ENCODE peak calls at places on chromosomes 3 and 15, in eight cellular contexts. A, L, U, Q, R, X, V and Y are unnamed samples.

GRCh38 chr3:148792540-148792939 is 35.1 kb upstream of the CPB1 start:
- DNase-seq in A (no peak), L (no peak), U (no peak), Q (no peak), R (no peak), X (no peak), V (no peak), Y (no peak)

GRCh38 chr3:151903501-151903991 is 30.1 kb downstream of the SUCNR1 start:
- DNase-seq in A (no peak), L (peak; percentile 69), U (no peak), Q (no peak), R (no peak), X (no peak), V (no peak), Y (no peak)

GRCh38 chr3:141093397-141093796 is 42.2 kb downstream of the SPSB4 start:
- DNase-seq in A (no peak), L (no peak), U (no peak), Q (no peak), R (no peak), X (no peak), V (no peak), Y (no peak)

GRCh38 chr15:63601727-63602185 is 4.6 kb downstream of the FBXL22 start:
- DNase-seq in A (peak; percentile 24), L (no peak), U (no peak), Q (no peak), R (no peak), X (no peak), V (no peak), Y (peak; percentile 42)

GRCh38 chr15:90883971-90884718 is at the start of gene FES:
- DNase-seq in A (no peak), L (no peak), U (peak; percentile 71), Q (no peak), R (peak; percentile 60), X (peak; percentile 82), V (peak; percentile 92), Y (no peak)

GRCh38 chr3:50714953-50715352 is 40.2 kb downstream of the DOCK3 start:
- DNase-seq in A (peak; percentile 45), L (no peak), U (no peak), Q (peak; percentile 8), R (no peak), X (no peak), V (no peak), Y (no peak)

GRCh38 chr3:23479026-23479425 is 275.9 kb downstream of the UBE2E2 start:
- DNase-seq in A (no peak), L (no peak), U (no peak), Q (peak; percentile 59), R (no peak), X (no peak), V (no peak), Y (no peak)

GRCh38 chr3:84946240-84946639 is 12.5 kb upstream of the CADM2 start:
- DNase-seq in A (no peak), L (no peak), U (peak; percentile 23), Q (no peak), R (no peak), X (no peak), V (no peak), Y (no peak)

GRCh38 chr3:119396870-119397269 is 66.5 kb downstream of the TMEM39A start:
- DNase-seq in A (no peak), L (no peak), U (no peak), Q (no peak), R (no peak), X (no peak), V (no peak), Y (no peak)

GRCh38 chr3:119403201-119403600 is 60.2 kb downstream of the TMEM39A start:
- DNase-seq in A (no peak), L (no peak), U (no peak), Q (no peak), R (no peak), X (no peak), V (no peak), Y (no peak)

GRCh38 chr3:119405315-119405714 is 58.1 kb downstream of the TMEM39A start:
- DNase-seq in A (no peak), L (no peak), U (no peak), Q (no peak), R (no peak), X (no peak), V (no peak), Y (no peak)

GRCh38 chr3:119401069-119401468 is 62.3 kb downstream of the TMEM39A start:
- DNase-seq in A (no peak), L (no peak), U (no peak), Q (no peak), R (no peak), X (no peak), V (no peak), Y (no peak)

DNA sequence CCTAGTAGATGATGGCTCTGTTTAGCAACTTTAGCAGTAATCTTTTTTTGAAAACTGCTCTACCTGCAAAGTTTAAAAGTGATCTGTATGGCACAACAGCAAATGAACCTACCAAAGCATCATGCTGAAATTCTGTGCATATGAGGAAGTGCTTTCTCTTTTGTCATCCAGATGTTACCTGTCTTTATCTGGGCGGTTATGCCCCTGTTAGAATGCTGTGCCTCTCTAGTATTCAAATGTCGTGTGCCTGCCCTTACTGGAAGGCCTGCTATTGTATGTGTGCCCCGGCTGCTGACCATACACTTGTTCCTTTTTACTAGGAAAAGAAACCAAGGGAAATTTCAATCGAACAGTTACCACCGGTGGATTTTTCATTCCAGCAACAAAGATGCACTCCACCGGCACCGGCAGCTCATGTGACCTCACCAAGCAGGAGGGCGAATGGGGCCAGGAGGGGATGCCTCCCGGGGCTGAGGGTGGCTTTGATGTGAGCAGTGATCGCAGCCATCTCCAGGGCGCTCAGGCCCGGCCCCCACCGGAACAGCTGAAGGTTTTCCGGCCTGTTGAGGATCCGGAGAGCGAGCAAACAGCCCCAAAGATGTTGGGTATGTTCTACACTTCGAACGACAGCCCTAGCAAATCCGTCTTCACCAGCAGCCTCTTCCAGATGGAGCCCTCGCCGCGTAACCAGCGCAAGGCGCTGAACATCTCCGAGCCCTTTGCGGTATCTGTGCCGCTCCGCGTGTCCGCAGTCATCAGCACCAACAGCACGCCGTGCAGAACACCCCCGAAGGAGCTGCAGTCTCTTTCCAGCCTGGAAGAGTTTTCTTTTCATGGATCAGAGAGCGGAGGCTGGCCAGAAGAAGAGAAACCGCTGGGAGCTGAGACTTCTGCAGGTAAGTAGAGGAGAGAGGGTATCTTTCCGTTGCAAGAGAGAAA is 61.6 kb downstream of the TMEM39A start:
- DNase-seq in A (no peak), L (no peak), U (no peak), Q (no peak), R (no peak), X (no peak), V (no peak), Y (no peak)
- H3K36me3 ChIP-seq in A (peaks cover 42% of the 10 kb centered on the region), L (peaks cover 34% of the 10 kb centered on the region), U (no peaks in the 10 kb centered on the region), Q (no peaks in the 10 kb centered on the region), R (no peaks in the 10 kb centered on the region), X (peaks cover 46% of the 10 kb centered on the region), V (peaks cover 94% of the 10 kb centered on the region), Y (no peaks in the 10 kb centered on the region)

DNA sequence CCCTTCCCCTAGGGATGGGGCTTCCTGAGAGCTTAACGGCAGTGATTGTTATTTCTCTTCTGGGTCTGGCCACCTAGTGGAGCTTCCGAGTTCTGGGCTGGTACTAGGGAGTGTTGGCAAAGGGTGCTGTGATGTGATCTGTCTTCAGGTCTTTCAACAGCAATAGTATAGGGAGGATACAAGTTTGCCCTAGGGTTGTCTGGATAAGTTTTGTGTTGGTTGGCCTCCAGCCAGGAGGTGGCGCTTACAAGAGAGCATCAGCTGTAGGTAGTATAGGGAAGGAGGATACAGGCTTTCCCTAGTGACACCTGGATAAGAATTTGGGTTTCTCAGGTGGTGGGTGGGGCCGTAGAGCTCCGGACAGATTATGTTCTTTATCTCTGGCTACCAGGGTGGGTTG is 19.2 kb upstream of the CPOX start:
- DNase-seq in A (no peak), L (no peak), U (no peak), Q (peak; percentile 48), R (peak; percentile 19), X (no peak), V (no peak), Y (no peak)
- TF ChIP-seq CTCF in A (no peak), L (peak; percentile 38), U (peak; percentile 30), Q (no peak), R (no peak), X (no peak), V (no peak), Y (no peak)

GRCh38 chr15:94734460-94734859 is 503.1 kb downstream of the MCTP2 start:
- DNase-seq in A (no peak), L (no peak), U (no peak), Q (no peak), R (no peak), X (no peak), V (no peak), Y (no peak)

GRCh38 chr15:94744080-94744793 is 512.9 kb downstream of the MCTP2 start:
- DNase-seq in A (no peak), L (no peak), U (no peak), Q (no peak), R (no peak), X (no peak), V (no peak), Y (no peak)

GRCh38 chr15:94743668-94744067 is 512.3 kb downstream of the MCTP2 start:
- DNase-seq in A (no peak), L (no peak), U (no peak), Q (peak; percentile 56), R (no peak), X (no peak), V (no peak), Y (no peak)

GRCh38 chr15:94745371-94745770 is 514.0 kb downstream of the MCTP2 start:
- DNase-seq in A (no peak), L (no peak), U (peak; percentile 34), Q (peak; percentile 49), R (no peak), X (no peak), V (no peak), Y (no peak)

DNA sequence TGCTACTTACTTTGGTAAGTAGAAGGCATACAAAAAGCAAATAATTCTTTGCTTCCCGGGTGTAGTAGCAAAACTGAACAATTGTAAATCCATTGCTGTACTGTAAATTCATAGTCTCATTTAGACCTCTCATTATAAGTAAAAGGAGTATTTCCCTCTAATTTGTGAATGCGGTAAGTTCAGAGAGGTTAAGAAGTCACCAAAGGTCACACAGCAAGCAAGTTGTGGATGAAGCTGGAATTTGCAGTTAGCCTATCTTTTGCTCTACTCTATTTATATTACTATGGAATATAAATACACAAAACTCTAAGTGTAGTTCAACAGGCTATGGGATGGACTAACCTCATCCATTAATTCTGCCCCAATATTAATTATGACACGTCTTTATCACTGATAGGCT is 508.3 kb downstream of the MCTP2 start:
- DNase-seq in A (no peak), L (no peak), U (no peak), Q (no peak), R (no peak), X (no peak), V (no peak), Y (no peak)
- H3K27me3 ChIP-seq in A (no peaks in the 10 kb centered on the region), L (no peaks in the 10 kb centered on the region), U (no peaks in the 10 kb centered on the region), Q (no peaks in the 10 kb centered on the region), R (no peaks in the 10 kb centered on the region), X (peaks cover 6% of the 10 kb centered on the region), V (no peaks in the 10 kb centered on the region), Y (peaks cover 12% of the 10 kb centered on the region)

GRCh38 chr15:58229297-58229768 is 91.2 kb downstream of the AQP9 start:
- DNase-seq in A (no peak), L (no peak), U (peak; percentile 26), Q (peak; percentile 56), R (no peak), X (no peak), V (no peak), Y (no peak)

GRCh38 chr15:58233341-58233740 is 95.2 kb downstream of the AQP9 start:
- DNase-seq in A (no peak), L (no peak), U (no peak), Q (no peak), R (no peak), X (no peak), V (no peak), Y (no peak)

GRCh38 chr15:58232273-58233065 is 94.3 kb downstream of the AQP9 start:
- DNase-seq in A (no peak), L (no peak), U (no peak), Q (peak; percentile 48), R (no peak), X (no peak), V (no peak), Y (no peak)

GRCh38 chr15:58227706-58228543 is 89.7 kb downstream of the AQP9 start:
- DNase-seq in A (peak; percentile 62), L (peak; percentile 64), U (peak; percentile 86), Q (peak; percentile 57), R (peak; percentile 69), X (peak; percentile 74), V (peak; percentile 79), Y (peak; percentile 63)

DNA sequence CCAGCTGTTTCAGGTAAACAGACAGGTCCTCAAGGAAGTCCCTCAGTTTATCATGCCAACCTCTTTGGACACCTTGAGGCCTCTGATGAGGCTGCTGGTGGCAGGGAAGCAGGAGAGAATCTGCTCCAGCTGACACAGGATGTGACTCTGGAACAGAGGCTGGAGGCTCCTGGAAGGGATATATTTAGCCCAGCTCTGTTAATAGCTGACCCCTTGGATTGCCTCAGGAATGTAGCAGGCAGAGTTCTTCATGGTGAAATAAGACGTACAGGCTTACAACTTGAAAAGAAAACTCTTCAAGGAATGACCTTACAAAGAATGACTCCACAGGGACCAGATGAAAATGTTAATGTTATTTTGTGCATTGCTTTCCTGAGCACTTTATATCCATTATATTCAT is 90.5 kb downstream of the AQP9 start:
- DNase-seq in A (no peak), L (peak; percentile 76), U (peak; percentile 11), Q (no peak), R (no peak), X (peak; percentile 39), V (no peak), Y (no peak)
- H3K36me3 ChIP-seq in A (no peaks in the 10 kb centered on the region), L (no peaks in the 10 kb centered on the region), U (no peaks in the 10 kb centered on the region), Q (no peaks in the 10 kb centered on the region), R (no peaks in the 10 kb centered on the region), X (no peaks in the 10 kb centered on the region), V (no peaks in the 10 kb centered on the region), Y (no peaks in the 10 kb centered on the region)